ENCODE peak calls at places on chromosomes 16 and 17, in six cellular contexts. S is pancreas, L is breast epithelium, U is astrocyte, T is mucosa of descending colon, J is heart left ventricle. E is an unnamed sample.
A peak's percentile ranks its signal among the peaks of the same experiment; 100 is the strongest.

GRCh38 chr16:3597676-3598075 is 13.7 kb downstream of the SLX4 start:
- DNase-seq in U (no peak), L (no peak), S (no peak), T (no peak), J (no peak), E (no peak)

GRCh38 chr17:17900615-17901520 is 64.1 kb upstream of the SREBF1 start:
- DNase-seq in S (peak; percentile 50), U (peak; percentile 93), L (peak; percentile 72), J (peak; percentile 88), T (peak; percentile 55), E (peak; percentile 48)

GRCh38 chr17:8163978-8164814 is 1.4 kb upstream of the VAMP2 start:
- DNase-seq in L (no peak), T (peak; percentile 84), U (peak; percentile 25), S (peak; percentile 68), J (peak; percentile 89), E (no peak)

GRCh38 chr17:56914641-56915263 is 903 bp upstream of the TRIM25 start:
- DNase-seq in S (no peak), J (no peak), L (no peak), T (peak; percentile 55), U (no peak), E (no peak)

GRCh38 chr17:68057531-68057952 is 22.0 kb downstream of the KPNA2 start:
- DNase-seq in U (no peak), J (no peak), S (no peak), T (peak; percentile 50), L (no peak), E (no peak)

GRCh38 chr17:27576429-27577123 is 54.4 kb upstream of the LGALS9 start:
- DNase-seq in T (no peak), S (no peak), U (no peak), L (no peak), J (no peak), E (no peak)

GRCh38 chr17:21370430-21370829 is 5.7 kb upstream of the KCNJ12 start:
- DNase-seq in T (no peak), S (no peak), U (no peak), J (peak; percentile 85), L (no peak), E (no peak)

GRCh38 chr17:78113804-78114785 is 14.5 kb downstream of the TMC6 start:
- DNase-seq in T (no peak), U (no peak), S (no peak), L (no peak), J (no peak), E (peak; percentile 40)

GRCh38 chr17:83191388-83192160 is 112.2 kb downstream of the METRNL start:
- DNase-seq in U (no peak), L (no peak), T (no peak), S (no peak), J (peak; percentile 8), E (peak; percentile 62)

GRCh38 chr16:66898207-66898606 is 17.9 kb downstream of the PDP2 start:
- DNase-seq in U (peak; percentile 45), S (no peak), J (peak; percentile 50), L (no peak), T (no peak), E (no peak)

GRCh38 chr16:80700558-80700957 is 103.8 kb downstream of the CDYL2 start:
- DNase-seq in J (no peak), U (no peak), S (no peak), L (no peak), T (no peak), E (no peak)

GRCh38 chr17:27473748-27474609 is 17.7 kb downstream of the KSR1 start:
- DNase-seq in J (peak; percentile 64), T (no peak), S (peak; percentile 68), U (no peak), L (no peak), E (no peak)

GRCh38 chr16:86990451-86990850 is 326.7 kb downstream of the C16orf95 start:
- DNase-seq in U (no peak), J (no peak), T (no peak), S (no peak), L (no peak), E (no peak)

GRCh38 chr17:67290994-67291362 is 46.0 kb upstream of the HELZ start:
- DNase-seq in S (no peak), L (no peak), T (no peak), U (no peak), J (no peak), E (no peak)

GRCh38 chr17:19011581-19011980 is 7.0 kb upstream of the FAM83G start:
- DNase-seq in J (no peak), U (no peak), S (no peak), T (no peak), L (no peak), E (peak; percentile 67)

GRCh38 chr17:47232465-47232864 is 21.2 kb upstream of the ITGB3 start:
- DNase-seq in T (no peak), J (no peak), U (no peak), S (no peak), L (no peak), E (no peak)

GRCh38 chr16:66690106-66690847 is 6.3 kb downstream of the CMTM4 start:
- DNase-seq in U (no peak), J (no peak), S (no peak), T (peak; percentile 0), L (no peak), E (no peak)

GRCh38 chr17:66564992-66565465 is 262.6 kb downstream of the PRKCA start:
- DNase-seq in T (no peak), S (no peak), L (no peak), U (peak; percentile 73), J (no peak), E (no peak)

GRCh38 chr17:82382933-82383255 is 11.3 kb downstream of the UTS2R start:
- DNase-seq in S (no peak), L (no peak), U (no peak), T (no peak), J (no peak), E (peak; percentile 86)

GRCh38 chr16:659618-660017 is 8.3 kb upstream of the RHOT2 start:
- DNase-seq in U (no peak), S (no peak), J (no peak), T (peak; percentile 46), L (no peak), E (no peak)

GRCh38 chr17:77861133-77861695 is 97.3 kb upstream of the TNRC6C start:
- DNase-seq in S (no peak), U (no peak), T (no peak), J (no peak), L (no peak), E (no peak)

DNA sequence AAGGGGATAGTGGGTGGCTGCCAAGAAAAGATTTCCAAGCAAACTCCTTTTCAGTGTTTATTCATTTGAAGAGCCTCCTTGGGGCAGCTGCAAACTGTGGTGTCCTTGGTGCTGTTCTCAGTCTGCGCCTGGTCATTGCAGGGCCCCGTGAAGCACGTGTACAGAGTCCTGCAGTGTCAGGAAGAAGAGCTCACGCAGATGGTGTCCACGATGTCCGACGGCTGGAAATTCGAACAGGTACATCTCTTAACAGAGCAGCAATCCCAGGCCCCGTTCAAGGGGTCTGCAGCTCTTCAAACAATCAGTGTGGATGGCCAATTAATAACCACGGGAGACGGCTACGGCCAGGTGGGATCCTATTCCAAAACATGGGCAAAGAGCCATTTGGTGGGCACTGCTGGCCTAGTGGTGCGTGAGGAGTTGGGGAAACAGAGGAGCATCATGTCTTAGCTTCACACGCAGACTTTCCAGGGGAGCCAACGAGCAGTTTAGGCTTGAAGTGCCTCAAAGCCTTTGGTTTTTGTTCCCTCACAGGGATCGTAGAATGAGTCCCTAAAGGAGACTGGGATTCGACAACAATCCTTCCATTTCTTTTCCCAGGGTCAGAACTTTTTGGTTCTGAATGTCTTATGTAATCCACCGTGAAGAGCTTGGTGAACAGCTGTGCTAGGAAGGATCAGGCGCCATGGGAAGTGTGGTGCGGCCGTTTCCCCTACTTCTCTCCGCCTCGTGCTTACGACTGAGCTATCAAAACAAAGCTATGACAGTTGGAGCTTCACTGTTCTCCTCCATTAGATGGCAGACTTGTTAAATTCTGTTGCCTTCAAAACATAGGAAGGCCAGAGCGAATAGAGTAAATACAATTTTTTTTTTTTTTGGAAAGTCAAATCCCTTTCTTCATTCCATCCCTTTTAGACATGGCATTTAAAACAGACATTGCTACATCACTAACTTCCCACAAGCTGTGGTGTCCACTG is 12.6 kb downstream of the KCTD2 start:
- DNase-seq in S (no peak), L (no peak), T (no peak), J (peak; percentile 50), U (no peak), E (peak; percentile 72)
- TF ChIP-seq CTCF in S (no peak), L (peak; percentile 37), T (no peak), J (peak; percentile 40), U (peak; percentile 41), E (peak; percentile 81)

GRCh38 chr16:83717814-83718213 is 90.0 kb upstream of the HSBP1 start:
- DNase-seq in L (no peak), S (no peak), U (peak; percentile 90), J (peak; percentile 15), T (no peak), E (no peak)

GRCh38 chr16:83715217-83715920 is 92.4 kb upstream of the HSBP1 start:
- DNase-seq in J (no peak), S (no peak), L (peak; percentile 61), T (no peak), U (no peak), E (no peak)

GRCh38 chr16:83714286-83714685 is 93.5 kb upstream of the HSBP1 start:
- DNase-seq in J (no peak), U (peak; percentile 51), T (no peak), L (no peak), S (no peak), E (no peak)

GRCh38 chr16:83720213-83720612 is 87.6 kb upstream of the HSBP1 start:
- DNase-seq in J (no peak), T (no peak), L (no peak), S (no peak), U (no peak), E (no peak)

GRCh38 chr16:83717308-83717707 is 90.5 kb upstream of the HSBP1 start:
- DNase-seq in S (no peak), U (no peak), J (no peak), T (no peak), L (no peak), E (no peak)
- TF ChIP-seq CTCF in S (no peak), U (peak; percentile 20), J (no peak), T (no peak), L (no peak), E (no peak)

DNA sequence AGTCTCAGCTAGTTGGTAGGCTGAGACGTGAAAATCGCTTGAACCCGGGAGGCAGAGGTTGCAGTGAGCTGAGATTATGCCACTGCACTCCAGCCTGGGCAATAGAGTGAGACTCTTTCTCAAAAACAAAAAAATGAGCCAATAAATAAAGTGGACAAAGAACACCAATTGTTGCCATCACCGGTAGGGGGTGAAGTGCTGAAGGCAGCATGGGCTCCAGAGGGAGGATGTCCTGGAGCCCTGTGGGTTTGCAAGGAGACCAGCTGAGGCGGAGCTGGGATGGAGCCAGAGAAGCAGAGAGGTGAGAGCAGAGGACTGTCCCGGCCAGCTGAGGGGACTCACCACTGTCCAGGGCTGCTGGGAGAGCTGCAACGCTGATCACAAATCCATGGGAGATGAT is 13.8 kb downstream of the CHST6 start:
- DNase-seq in L (no peak), U (no peak), S (no peak), J (no peak), T (no peak), E (no peak)
- TF ChIP-seq CTCF in L (no peak), U (no peak), S (no peak), J (no peak), T (no peak), E (no peak)

GRCh38 chr16:16833165-16833564 is 454.2 kb downstream of the NPIPA7 start:
- DNase-seq in S (no peak), L (no peak), J (no peak), T (no peak), U (no peak), E (no peak)

GRCh38 chr16:16830401-16830800 is 451.5 kb downstream of the NPIPA7 start:
- DNase-seq in U (no peak), J (no peak), S (no peak), L (no peak), T (no peak), E (no peak)

GRCh38 chr16:16828913-16829398 is 450.0 kb downstream of the NPIPA7 start:
- DNase-seq in L (no peak), S (no peak), U (no peak), T (no peak), J (no peak), E (no peak)

GRCh38 chr16:16830973-16831372 is 452.0 kb downstream of the NPIPA7 start:
- DNase-seq in U (no peak), L (no peak), T (no peak), J (no peak), S (no peak), E (no peak)
- TF ChIP-seq CTCF in U (no peak), L (no peak), T (no peak), J (no peak), S (no peak), E (no peak)